ENCODE peak calls at places on chromosome 9, in seven cellular contexts. One of them, this sample, is unnamed.

GRCh38 chr9:33453286-33453882 is 6.0 kb upstream of the AQP3 start:
- DNase-seq in coronary artery: no peak
- DNase-seq in heart left ventricle: no peak
- DNase-seq in hepatocyte: no peak
- DNase-seq in heart right ventricle: no peak
- DNase-seq in tibial nerve: no peak
- DNase-seq in mammary epithelial cell: no peak
- DNase-seq in this sample: no peak

GRCh38 chr9:71928806-71929205 is 17.4 kb downstream of the C9orf85 start:
- DNase-seq in coronary artery: no peak
- DNase-seq in heart left ventricle: no peak
- DNase-seq in hepatocyte: no peak
- DNase-seq in heart right ventricle: no peak
- DNase-seq in tibial nerve: no peak
- DNase-seq in mammary epithelial cell: no peak
- DNase-seq in this sample: no peak

GRCh38 chr9:136629001-136629878 is 33.5 kb upstream of the EGFL7 start:
- DNase-seq in coronary artery: no peak
- DNase-seq in heart left ventricle: peak
- DNase-seq in hepatocyte: no peak
- DNase-seq in heart right ventricle: no peak
- DNase-seq in tibial nerve: no peak
- DNase-seq in mammary epithelial cell: no peak
- DNase-seq in this sample: no peak

GRCh38 chr9:9752722-9753121 is 860.1 kb downstream of the PTPRD start:
- DNase-seq in coronary artery: no peak
- DNase-seq in heart left ventricle: no peak
- DNase-seq in hepatocyte: peak
- DNase-seq in heart right ventricle: no peak
- DNase-seq in tibial nerve: peak
- DNase-seq in mammary epithelial cell: no peak
- DNase-seq in this sample: no peak

GRCh38 chr9:98570663-98571440 is 137.9 kb downstream of the GABBR2 start:
- DNase-seq in coronary artery: no peak
- DNase-seq in heart left ventricle: no peak
- DNase-seq in hepatocyte: no peak
- DNase-seq in heart right ventricle: no peak
- DNase-seq in tibial nerve: no peak
- DNase-seq in mammary epithelial cell: no peak
- DNase-seq in this sample: no peak

GRCh38 chr9:137129089-137129455 is 9.9 kb upstream of the GRIN1 start:
- DNase-seq in coronary artery: no peak
- DNase-seq in heart left ventricle: no peak
- DNase-seq in hepatocyte: no peak
- DNase-seq in heart right ventricle: no peak
- DNase-seq in tibial nerve: no peak
- DNase-seq in mammary epithelial cell: no peak
- DNase-seq in this sample: peak

GRCh38 chr9:4077499-4078102 is 222.3 kb downstream of the GLIS3 start:
- DNase-seq in coronary artery: peak
- DNase-seq in heart left ventricle: peak
- DNase-seq in hepatocyte: peak
- DNase-seq in heart right ventricle: peak
- DNase-seq in tibial nerve: peak
- DNase-seq in mammary epithelial cell: peak
- DNase-seq in this sample: peak

GRCh38 chr9:33860200-33860871 is 43.4 kb downstream of the UBE2R2 start:
- DNase-seq in coronary artery: no peak
- DNase-seq in heart left ventricle: no peak
- DNase-seq in hepatocyte: no peak
- DNase-seq in heart right ventricle: no peak
- DNase-seq in tibial nerve: no peak
- DNase-seq in mammary epithelial cell: no peak
- DNase-seq in this sample: no peak

GRCh38 chr9:122213589-122214413 is 15.0 kb downstream of the LHX6 start:
- DNase-seq in coronary artery: no peak
- DNase-seq in heart left ventricle: no peak
- DNase-seq in hepatocyte: peak
- DNase-seq in heart right ventricle: no peak
- DNase-seq in tibial nerve: no peak
- DNase-seq in mammary epithelial cell: peak
- DNase-seq in this sample: peak

GRCh38 chr9:19049872-19050636 is 827 bp downstream of the RRAGA start:
- DNase-seq in coronary artery: no peak
- DNase-seq in heart left ventricle: no peak
- DNase-seq in hepatocyte: peak
- DNase-seq in heart right ventricle: no peak
- DNase-seq in tibial nerve: peak
- DNase-seq in mammary epithelial cell: peak
- DNase-seq in this sample: no peak

GRCh38 chr9:12699529-12699928 is 6.3 kb downstream of the TYRP1 start:
- DNase-seq in coronary artery: no peak
- DNase-seq in heart left ventricle: no peak
- DNase-seq in hepatocyte: no peak
- DNase-seq in heart right ventricle: no peak
- DNase-seq in tibial nerve: no peak
- DNase-seq in mammary epithelial cell: no peak
- DNase-seq in this sample: no peak

GRCh38 chr9:124869466-124869985 is 7.6 kb downstream of the ARPC5L start:
- DNase-seq in coronary artery: no peak
- DNase-seq in heart left ventricle: no peak
- DNase-seq in hepatocyte: peak
- DNase-seq in heart right ventricle: no peak
- DNase-seq in tibial nerve: no peak
- DNase-seq in mammary epithelial cell: peak
- DNase-seq in this sample: no peak

GRCh38 chr9:136676297-136676794 is 10.9 kb downstream of the AGPAT2 start:
- DNase-seq in coronary artery: no peak
- DNase-seq in heart left ventricle: no peak
- DNase-seq in hepatocyte: no peak
- DNase-seq in heart right ventricle: no peak
- DNase-seq in tibial nerve: no peak
- DNase-seq in mammary epithelial cell: no peak
- DNase-seq in this sample: no peak

GRCh38 chr9:131915181-131915580 is 164.5 kb downstream of the MED27 start:
- DNase-seq in coronary artery: no peak
- DNase-seq in heart left ventricle: no peak
- DNase-seq in hepatocyte: no peak
- DNase-seq in heart right ventricle: no peak
- DNase-seq in tibial nerve: no peak
- DNase-seq in mammary epithelial cell: no peak
- DNase-seq in this sample: no peak

GRCh38 chr9:110996436-110997224 is 41.6 kb downstream of the LPAR1 start:
- DNase-seq in coronary artery: no peak
- DNase-seq in heart left ventricle: peak
- DNase-seq in hepatocyte: peak
- DNase-seq in heart right ventricle: no peak
- DNase-seq in tibial nerve: peak
- DNase-seq in mammary epithelial cell: peak
- DNase-seq in this sample: no peak

GRCh38 chr9:121242219-121242954 is 25.6 kb upstream of the GSN start:
- DNase-seq in coronary artery: no peak
- DNase-seq in heart left ventricle: no peak
- DNase-seq in hepatocyte: no peak
- DNase-seq in heart right ventricle: no peak
- DNase-seq in tibial nerve: no peak
- DNase-seq in mammary epithelial cell: no peak
- DNase-seq in this sample: no peak

GRCh38 chr9:98861881-98862501 is 54.5 kb downstream of the GALNT12 start:
- DNase-seq in coronary artery: no peak
- DNase-seq in heart left ventricle: no peak
- DNase-seq in hepatocyte: peak
- DNase-seq in heart right ventricle: no peak
- DNase-seq in tibial nerve: peak
- DNase-seq in mammary epithelial cell: peak
- DNase-seq in this sample: no peak

GRCh38 chr9:106286249-106286648 is 576.7 kb upstream of the ZNF462 start:
- DNase-seq in coronary artery: no peak
- DNase-seq in heart left ventricle: no peak
- DNase-seq in hepatocyte: peak
- DNase-seq in heart right ventricle: no peak
- DNase-seq in tibial nerve: no peak
- DNase-seq in mammary epithelial cell: peak
- DNase-seq in this sample: peak

GRCh38 chr9:4689687-4690104 is 10.3 kb downstream of the CDC37L1 start:
- DNase-seq in coronary artery: no peak
- DNase-seq in heart left ventricle: no peak
- DNase-seq in hepatocyte: no peak
- DNase-seq in heart right ventricle: no peak
- DNase-seq in tibial nerve: no peak
- DNase-seq in mammary epithelial cell: peak
- DNase-seq in this sample: no peak

GRCh38 chr9:100082786-100083185 is 16.0 kb downstream of the ERP44 start:
- DNase-seq in coronary artery: no peak
- DNase-seq in heart left ventricle: no peak
- DNase-seq in hepatocyte: no peak
- DNase-seq in heart right ventricle: no peak
- DNase-seq in tibial nerve: no peak
- DNase-seq in mammary epithelial cell: peak
- DNase-seq in this sample: no peak

GRCh38 chr9:128244443-128245226 is 31.2 kb downstream of the GOLGA2 start:
- DNase-seq in coronary artery: no peak
- DNase-seq in heart left ventricle: peak
- DNase-seq in hepatocyte: peak
- DNase-seq in heart right ventricle: peak
- DNase-seq in tibial nerve: peak
- DNase-seq in mammary epithelial cell: no peak
- DNase-seq in this sample: no peak

GRCh38 chr9:16615451-16615850 is 255.0 kb downstream of the BNC2 start:
- DNase-seq in coronary artery: no peak
- DNase-seq in heart left ventricle: no peak
- DNase-seq in hepatocyte: no peak
- DNase-seq in heart right ventricle: no peak
- DNase-seq in tibial nerve: no peak
- DNase-seq in mammary epithelial cell: no peak
- DNase-seq in this sample: no peak

GRCh38 chr9:115118471-115119156 is 657 bp upstream of the TNC start:
- DNase-seq in coronary artery: peak
- DNase-seq in heart left ventricle: peak
- DNase-seq in hepatocyte: peak
- DNase-seq in heart right ventricle: peak
- DNase-seq in tibial nerve: peak
- DNase-seq in mammary epithelial cell: peak
- DNase-seq in this sample: peak

GRCh38 chr9:129320575-129321311 is 142.7 kb upstream of the IER5L start:
- DNase-seq in coronary artery: peak
- DNase-seq in heart left ventricle: peak
- DNase-seq in hepatocyte: peak
- DNase-seq in heart right ventricle: peak
- DNase-seq in tibial nerve: peak
- DNase-seq in mammary epithelial cell: no peak
- DNase-seq in this sample: no peak

GRCh38 chr9:116951588-116952433 is 264.7 kb downstream of the TRIM32 start:
- DNase-seq in coronary artery: no peak
- DNase-seq in heart left ventricle: no peak
- DNase-seq in hepatocyte: no peak
- DNase-seq in heart right ventricle: no peak
- DNase-seq in tibial nerve: no peak
- DNase-seq in mammary epithelial cell: peak
- DNase-seq in this sample: no peak

DNA sequence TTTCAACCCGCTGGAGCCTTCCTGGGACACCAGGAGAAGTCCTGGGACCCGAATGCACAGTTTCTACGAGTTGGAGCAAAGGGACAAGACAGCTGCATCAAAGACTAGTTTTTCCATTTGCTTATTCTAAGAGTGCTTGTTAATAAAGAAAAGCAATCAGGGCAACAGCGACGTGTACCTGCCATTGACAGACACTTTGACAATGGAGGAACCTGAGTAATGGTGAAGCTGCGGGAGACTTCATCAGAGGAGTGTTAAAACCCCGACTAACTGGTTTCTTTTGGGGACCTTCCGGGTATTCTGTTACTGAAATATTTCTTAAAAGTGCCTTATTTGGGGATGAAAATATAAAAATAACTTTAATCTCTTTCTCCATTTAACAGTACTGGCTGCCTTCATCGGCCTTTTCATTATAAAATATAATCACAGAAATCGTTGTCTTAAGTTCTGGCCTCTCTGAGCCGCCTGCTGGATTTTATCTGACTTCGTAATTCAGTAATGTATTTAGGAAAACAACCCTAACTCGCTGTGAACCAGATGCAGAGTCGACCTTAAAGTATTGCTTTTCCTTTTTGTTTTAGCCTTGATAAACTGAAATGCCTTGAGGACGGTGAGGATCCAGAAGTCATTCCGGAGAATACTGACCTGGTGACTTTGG is 781 bp downstream of the SNAPC3 start:
- DNase-seq in coronary artery: no peak
- DNase-seq in heart left ventricle: no peak
- DNase-seq in hepatocyte: peak
- DNase-seq in heart right ventricle: no peak
- DNase-seq in tibial nerve: no peak
- DNase-seq in mammary epithelial cell: peak
- DNase-seq in this sample: no peak
- TF ChIP-seq CTCF in coronary artery: no peak
- TF ChIP-seq CTCF in heart left ventricle: no peak
- TF ChIP-seq CTCF in hepatocyte: peak
- TF ChIP-seq CTCF in heart right ventricle: peak
- TF ChIP-seq CTCF in tibial nerve: no peak
- TF ChIP-seq CTCF in mammary epithelial cell: no peak
- TF ChIP-seq CTCF in this sample: no peak

GRCh38 chr9:23088932-23089364 is 642.3 kb downstream of the DMRTA1 start:
- DNase-seq in coronary artery: no peak
- DNase-seq in heart left ventricle: no peak
- DNase-seq in hepatocyte: peak
- DNase-seq in heart right ventricle: no peak
- DNase-seq in tibial nerve: no peak
- DNase-seq in mammary epithelial cell: no peak
- DNase-seq in this sample: peak
- TF ChIP-seq CTCF in coronary artery: no peak
- TF ChIP-seq CTCF in heart left ventricle: no peak
- TF ChIP-seq CTCF in hepatocyte: peak
- TF ChIP-seq CTCF in heart right ventricle: no peak
- TF ChIP-seq CTCF in tibial nerve: no peak
- TF ChIP-seq CTCF in mammary epithelial cell: no peak
- TF ChIP-seq CTCF in this sample: no peak

GRCh38 chr9:75482566-75482965 is 394.3 kb downstream of the OSTF1 start:
- DNase-seq in coronary artery: no peak
- DNase-seq in heart left ventricle: no peak
- DNase-seq in hepatocyte: no peak
- DNase-seq in heart right ventricle: no peak
- DNase-seq in tibial nerve: no peak
- DNase-seq in mammary epithelial cell: no peak
- DNase-seq in this sample: no peak
- TF ChIP-seq CTCF in coronary artery: no peak
- TF ChIP-seq CTCF in heart left ventricle: no peak
- TF ChIP-seq CTCF in hepatocyte: peak
- TF ChIP-seq CTCF in heart right ventricle: no peak
- TF ChIP-seq CTCF in tibial nerve: no peak
- TF ChIP-seq CTCF in mammary epithelial cell: no peak
- TF ChIP-seq CTCF in this sample: no peak

DNA sequence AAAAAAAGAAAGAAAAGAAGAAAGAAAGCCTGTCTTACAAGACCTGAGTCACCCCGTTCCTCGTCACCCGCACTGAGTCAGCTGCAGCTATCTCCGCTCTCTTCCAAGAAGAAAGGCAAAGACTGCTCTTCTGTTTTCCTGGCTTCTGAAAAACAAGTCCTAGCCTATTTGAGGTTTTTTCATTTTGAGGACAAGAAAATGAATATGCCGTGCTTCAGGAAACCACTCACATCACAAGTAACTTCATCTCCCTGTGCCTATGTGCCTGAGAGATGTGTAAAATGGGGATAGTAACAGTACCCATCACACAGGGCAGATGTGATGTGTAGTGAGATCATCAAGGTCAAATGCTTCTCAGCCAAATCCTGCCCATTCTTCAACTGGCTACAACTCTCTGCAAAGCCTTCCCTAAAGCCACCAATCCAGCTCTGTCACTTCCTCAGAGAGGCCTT is 78.4 kb downstream of the GLDC start:
- DNase-seq in coronary artery: no peak
- DNase-seq in heart left ventricle: no peak
- DNase-seq in hepatocyte: no peak
- DNase-seq in heart right ventricle: no peak
- DNase-seq in tibial nerve: no peak
- DNase-seq in mammary epithelial cell: peak
- DNase-seq in this sample: peak
- TF ChIP-seq CTCF in coronary artery: no peak
- TF ChIP-seq CTCF in heart left ventricle: no peak
- TF ChIP-seq CTCF in hepatocyte: no peak
- TF ChIP-seq CTCF in heart right ventricle: no peak
- TF ChIP-seq CTCF in tibial nerve: no peak
- TF ChIP-seq CTCF in mammary epithelial cell: no peak
- TF ChIP-seq CTCF in this sample: no peak